ENCODE peak calls at places on chromosomes 3 and 15, in six cellular contexts. One of them, this sample, is unnamed.

GRCh38 chr3:109702252-109702651 is 364.9 kb upstream of the DPPA4 start:
- DNase-seq in endothelial cell of umbilical vein: no peak
- DNase-seq in fibroblast of pulmonary artery: peak
- DNase-seq in H1: no peak
- DNase-seq in ovary: no peak
- DNase-seq in tibial nerve: no peak
- DNase-seq in this sample: no peak

GRCh38 chr15:85646538-85647091 is 148.1 kb downstream of the KLHL25 start:
- DNase-seq in endothelial cell of umbilical vein: peak
- DNase-seq in fibroblast of pulmonary artery: no peak
- DNase-seq in H1: no peak
- DNase-seq in ovary: no peak
- DNase-seq in tibial nerve: no peak
- DNase-seq in this sample: no peak

GRCh38 chr3:184414418-184415228 is 34.8 kb downstream of the CHRD start:
- DNase-seq in endothelial cell of umbilical vein: no peak
- DNase-seq in fibroblast of pulmonary artery: no peak
- DNase-seq in H1: no peak
- DNase-seq in ovary: no peak
- DNase-seq in tibial nerve: no peak
- DNase-seq in this sample: no peak

GRCh38 chr15:31437686-31438085 is 111.1 kb downstream of the KLF13 start:
- DNase-seq in endothelial cell of umbilical vein: no peak
- DNase-seq in fibroblast of pulmonary artery: no peak
- DNase-seq in H1: no peak
- DNase-seq in ovary: no peak
- DNase-seq in tibial nerve: no peak
- DNase-seq in this sample: no peak

GRCh38 chr3:134371542-134372324 is 2.5 kb downstream of the AMOTL2 start:
- DNase-seq in endothelial cell of umbilical vein: peak
- DNase-seq in fibroblast of pulmonary artery: no peak
- DNase-seq in H1: no peak
- DNase-seq in ovary: no peak
- DNase-seq in tibial nerve: no peak
- DNase-seq in this sample: no peak

GRCh38 chr3:54020436-54020835 is 101.9 kb upstream of the CACNA2D3 start:
- DNase-seq in endothelial cell of umbilical vein: no peak
- DNase-seq in fibroblast of pulmonary artery: no peak
- DNase-seq in H1: no peak
- DNase-seq in ovary: no peak
- DNase-seq in tibial nerve: no peak
- DNase-seq in this sample: no peak

GRCh38 chr15:79853492-79854328 is 43.1 kb downstream of the MTHFS start:
- DNase-seq in endothelial cell of umbilical vein: peak
- DNase-seq in fibroblast of pulmonary artery: peak
- DNase-seq in H1: peak
- DNase-seq in ovary: peak
- DNase-seq in tibial nerve: peak
- DNase-seq in this sample: no peak

GRCh38 chr15:39025331-39025730 is 460.7 kb upstream of the RASGRP1 start:
- DNase-seq in endothelial cell of umbilical vein: no peak
- DNase-seq in fibroblast of pulmonary artery: peak
- DNase-seq in H1: no peak
- DNase-seq in ovary: no peak
- DNase-seq in tibial nerve: no peak
- DNase-seq in this sample: no peak

GRCh38 chr3:131619821-131620220 is 117.0 kb upstream of the MRPL3 start:
- DNase-seq in endothelial cell of umbilical vein: no peak
- DNase-seq in fibroblast of pulmonary artery: no peak
- DNase-seq in H1: no peak
- DNase-seq in ovary: no peak
- DNase-seq in tibial nerve: no peak
- DNase-seq in this sample: no peak

GRCh38 chr3:183638092-183638644 is 2.7 kb downstream of the KLHL24 start:
- DNase-seq in endothelial cell of umbilical vein: peak
- DNase-seq in fibroblast of pulmonary artery: no peak
- DNase-seq in H1: no peak
- DNase-seq in ovary: no peak
- DNase-seq in tibial nerve: no peak
- DNase-seq in this sample: no peak

GRCh38 chr3:171077261-171077660 is 50.7 kb upstream of the SLC2A2 start:
- DNase-seq in endothelial cell of umbilical vein: no peak
- DNase-seq in fibroblast of pulmonary artery: no peak
- DNase-seq in H1: no peak
- DNase-seq in ovary: no peak
- DNase-seq in tibial nerve: no peak
- DNase-seq in this sample: no peak

GRCh38 chr3:112126501-112126900 is 6.5 kb downstream of the GCSAM start:
- DNase-seq in endothelial cell of umbilical vein: peak
- DNase-seq in fibroblast of pulmonary artery: no peak
- DNase-seq in H1: peak
- DNase-seq in ovary: no peak
- DNase-seq in tibial nerve: no peak
- DNase-seq in this sample: no peak

GRCh38 chr3:163890661-163891060 is 1187.6 kb downstream of the SI start:
- DNase-seq in endothelial cell of umbilical vein: no peak
- DNase-seq in fibroblast of pulmonary artery: no peak
- DNase-seq in H1: no peak
- DNase-seq in ovary: no peak
- DNase-seq in tibial nerve: no peak
- DNase-seq in this sample: no peak

GRCh38 chr3:163891771-163892170 is 1186.5 kb downstream of the SI start:
- DNase-seq in endothelial cell of umbilical vein: no peak
- DNase-seq in fibroblast of pulmonary artery: no peak
- DNase-seq in H1: no peak
- DNase-seq in ovary: no peak
- DNase-seq in tibial nerve: no peak
- DNase-seq in this sample: no peak
- TF ChIP-seq CTCF in endothelial cell of umbilical vein: no peak
- TF ChIP-seq CTCF in fibroblast of pulmonary artery: no peak
- TF ChIP-seq CTCF in H1: no peak
- TF ChIP-seq CTCF in ovary: no peak
- TF ChIP-seq CTCF in tibial nerve: no peak
- TF ChIP-seq CTCF in this sample: no peak

GRCh38 chr3:56260262-56260661 is 208.0 kb downstream of the ERC2 start:
- DNase-seq in endothelial cell of umbilical vein: no peak
- DNase-seq in fibroblast of pulmonary artery: no peak
- DNase-seq in H1: no peak
- DNase-seq in ovary: no peak
- DNase-seq in tibial nerve: no peak
- DNase-seq in this sample: no peak

GRCh38 chr3:56254261-56254660 is 214.0 kb downstream of the ERC2 start:
- DNase-seq in endothelial cell of umbilical vein: no peak
- DNase-seq in fibroblast of pulmonary artery: no peak
- DNase-seq in H1: no peak
- DNase-seq in ovary: no peak
- DNase-seq in tibial nerve: no peak
- DNase-seq in this sample: no peak

GRCh38 chr3:56251343-56251945 is 216.8 kb downstream of the ERC2 start:
- DNase-seq in endothelial cell of umbilical vein: peak
- DNase-seq in fibroblast of pulmonary artery: peak
- DNase-seq in H1: no peak
- DNase-seq in ovary: peak
- DNase-seq in tibial nerve: no peak
- DNase-seq in this sample: no peak

GRCh38 chr3:56257826-56258225 is 210.4 kb downstream of the ERC2 start:
- DNase-seq in endothelial cell of umbilical vein: no peak
- DNase-seq in fibroblast of pulmonary artery: no peak
- DNase-seq in H1: no peak
- DNase-seq in ovary: no peak
- DNase-seq in tibial nerve: no peak
- DNase-seq in this sample: no peak

GRCh38 chr3:56254835-56255234 is 213.4 kb downstream of the ERC2 start:
- DNase-seq in endothelial cell of umbilical vein: no peak
- DNase-seq in fibroblast of pulmonary artery: no peak
- DNase-seq in H1: no peak
- DNase-seq in ovary: no peak
- DNase-seq in tibial nerve: no peak
- DNase-seq in this sample: no peak
- TF ChIP-seq CTCF in endothelial cell of umbilical vein: peak
- TF ChIP-seq CTCF in fibroblast of pulmonary artery: peak
- TF ChIP-seq CTCF in H1: no peak
- TF ChIP-seq CTCF in ovary: no peak
- TF ChIP-seq CTCF in tibial nerve: no peak
- TF ChIP-seq CTCF in this sample: no peak

GRCh38 chr15:72590427-72590826 is 64.1 kb upstream of the GOLGA6B start:
- DNase-seq in endothelial cell of umbilical vein: no peak
- DNase-seq in fibroblast of pulmonary artery: no peak
- DNase-seq in H1: no peak
- DNase-seq in ovary: no peak
- DNase-seq in tibial nerve: no peak
- DNase-seq in this sample: no peak

GRCh38 chr15:72585025-72585424 is 69.5 kb upstream of the GOLGA6B start:
- DNase-seq in endothelial cell of umbilical vein: no peak
- DNase-seq in fibroblast of pulmonary artery: no peak
- DNase-seq in H1: no peak
- DNase-seq in ovary: no peak
- DNase-seq in tibial nerve: no peak
- DNase-seq in this sample: no peak

GRCh38 chr15:72584006-72584405 is 70.5 kb upstream of the GOLGA6B start:
- DNase-seq in endothelial cell of umbilical vein: no peak
- DNase-seq in fibroblast of pulmonary artery: peak
- DNase-seq in H1: no peak
- DNase-seq in ovary: no peak
- DNase-seq in tibial nerve: no peak
- DNase-seq in this sample: no peak

GRCh38 chr15:72588096-72588495 is 66.4 kb upstream of the GOLGA6B start:
- DNase-seq in endothelial cell of umbilical vein: no peak
- DNase-seq in fibroblast of pulmonary artery: no peak
- DNase-seq in H1: no peak
- DNase-seq in ovary: no peak
- DNase-seq in tibial nerve: no peak
- DNase-seq in this sample: no peak

DNA sequence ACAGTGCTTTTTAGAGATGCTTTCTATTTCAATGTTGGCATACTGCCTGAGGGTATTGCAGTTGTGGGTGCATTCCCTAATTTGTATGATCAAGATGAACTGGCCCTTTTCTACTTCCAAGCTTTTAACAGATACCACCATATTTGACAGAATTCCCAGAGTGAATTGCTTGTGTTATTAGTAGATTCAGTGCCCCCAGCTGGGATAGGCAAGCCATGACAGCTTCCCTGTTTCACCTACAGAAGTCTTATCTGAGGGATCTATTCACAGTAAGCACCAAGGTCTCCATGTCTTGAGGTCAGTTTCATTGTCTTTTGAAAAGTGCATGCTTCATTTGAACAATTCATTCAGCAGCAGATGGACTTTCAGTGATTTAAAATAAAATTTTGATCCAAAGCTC is 68.8 kb upstream of the GOLGA6B start:
- DNase-seq in endothelial cell of umbilical vein: peak
- DNase-seq in fibroblast of pulmonary artery: peak
- DNase-seq in H1: no peak
- DNase-seq in ovary: no peak
- DNase-seq in tibial nerve: no peak
- DNase-seq in this sample: no peak
- TF ChIP-seq CTCF in endothelial cell of umbilical vein: no peak
- TF ChIP-seq CTCF in fibroblast of pulmonary artery: peak
- TF ChIP-seq CTCF in H1: peak
- TF ChIP-seq CTCF in ovary: no peak
- TF ChIP-seq CTCF in tibial nerve: no peak
- TF ChIP-seq CTCF in this sample: no peak

GRCh38 chr3:178367817-178368617 is 168.2 kb upstream of the KCNMB2 start:
- DNase-seq in endothelial cell of umbilical vein: peak
- DNase-seq in fibroblast of pulmonary artery: peak
- DNase-seq in H1: no peak
- DNase-seq in ovary: no peak
- DNase-seq in tibial nerve: no peak
- DNase-seq in this sample: no peak
- TF ChIP-seq CTCF in endothelial cell of umbilical vein: no peak
- TF ChIP-seq CTCF in fibroblast of pulmonary artery: no peak
- TF ChIP-seq CTCF in H1: no peak
- TF ChIP-seq CTCF in ovary: no peak
- TF ChIP-seq CTCF in tibial nerve: no peak
- TF ChIP-seq CTCF in this sample: no peak

DNA sequence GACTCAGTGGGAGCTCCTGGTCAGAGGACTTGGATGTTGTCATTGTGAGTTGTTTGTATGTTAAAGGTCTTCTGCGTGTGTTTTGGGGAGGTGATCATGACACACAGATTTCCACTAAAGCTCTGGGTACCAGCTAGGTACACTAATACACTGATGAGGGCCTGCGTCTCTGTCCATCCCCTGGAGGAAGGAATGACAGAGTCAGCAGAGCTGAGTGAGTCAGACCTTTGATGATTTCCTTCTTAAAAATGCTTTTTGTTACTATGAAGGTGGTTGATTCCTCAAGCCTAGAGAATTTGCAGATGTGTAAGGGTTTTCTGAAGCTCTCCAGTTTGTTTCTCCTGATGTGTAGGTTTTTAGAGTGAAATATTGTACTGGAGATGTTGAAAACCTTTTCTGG is 424.1 kb upstream of the TPM1 start:
- DNase-seq in endothelial cell of umbilical vein: no peak
- DNase-seq in fibroblast of pulmonary artery: peak
- DNase-seq in H1: no peak
- DNase-seq in ovary: no peak
- DNase-seq in tibial nerve: no peak
- DNase-seq in this sample: no peak
- TF ChIP-seq CTCF in endothelial cell of umbilical vein: no peak
- TF ChIP-seq CTCF in fibroblast of pulmonary artery: peak
- TF ChIP-seq CTCF in H1: no peak
- TF ChIP-seq CTCF in ovary: no peak
- TF ChIP-seq CTCF in tibial nerve: no peak
- TF ChIP-seq CTCF in this sample: no peak

DNA sequence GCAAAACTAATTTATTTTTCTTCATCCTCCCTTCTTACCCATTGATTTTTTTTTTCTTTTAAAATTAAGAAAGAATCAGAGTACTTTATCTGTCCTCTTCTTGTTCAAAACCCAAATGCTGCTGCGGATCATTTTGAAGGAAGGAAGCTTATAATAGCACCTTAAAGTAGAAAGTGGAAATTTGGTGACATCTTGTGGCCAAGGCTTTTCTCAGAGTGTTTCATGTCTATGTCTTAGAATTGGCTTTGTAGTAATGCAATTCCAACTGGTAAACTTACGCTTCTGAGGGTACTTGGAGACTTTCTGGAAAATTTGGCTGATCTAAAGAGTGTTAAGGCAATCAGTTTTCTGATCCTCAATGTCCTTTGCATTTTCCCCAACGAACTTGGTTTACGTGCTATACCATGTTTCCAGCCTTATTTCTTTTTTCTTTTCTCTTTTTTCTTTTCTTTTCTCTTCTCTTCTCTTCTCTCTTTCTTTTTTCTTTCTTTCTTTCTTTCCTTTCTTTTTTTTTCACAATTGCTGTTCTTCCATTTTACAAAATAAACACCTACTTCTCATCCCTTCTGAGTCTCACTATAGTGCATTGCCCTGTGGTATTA is 30.7 kb downstream of the C3orf38 start:
- DNase-seq in endothelial cell of umbilical vein: peak
- DNase-seq in fibroblast of pulmonary artery: peak
- DNase-seq in H1: no peak
- DNase-seq in ovary: no peak
- DNase-seq in tibial nerve: no peak
- DNase-seq in this sample: no peak
- TF ChIP-seq CTCF in endothelial cell of umbilical vein: peak
- TF ChIP-seq CTCF in fibroblast of pulmonary artery: peak
- TF ChIP-seq CTCF in H1: peak
- TF ChIP-seq CTCF in ovary: no peak
- TF ChIP-seq CTCF in tibial nerve: no peak
- TF ChIP-seq CTCF in this sample: peak

This sample was measured in D721Med.